ENCODE peak calls at places on chromosomes 4 and X, in four cellular contexts. One of them, this sample, is unnamed.

GRCh38 chr4:52103314-52103713 is 52.2 kb downstream of the SPATA18 start:
- DNase-seq in psoas muscle: no peak
- DNase-seq in caudate nucleus: no peak
- DNase-seq in stomach: no peak
- DNase-seq in this sample: no peak

GRCh38 chr4:173490817-173491518 is 39.1 kb downstream of the HAND2 start:
- DNase-seq in psoas muscle: no peak
- DNase-seq in caudate nucleus: no peak
- DNase-seq in stomach: no peak
- DNase-seq in this sample: no peak

GRCh38 chr4:29326816-29327215 is 1393.4 kb upstream of the PCDH7 start:
- DNase-seq in psoas muscle: no peak
- DNase-seq in caudate nucleus: no peak
- DNase-seq in stomach: no peak
- DNase-seq in this sample: no peak

GRCh38 chr4:147732516-147733193 is 767 bp downstream of the ARHGAP10 start:
- DNase-seq in psoas muscle: peak; percentile 43
- DNase-seq in caudate nucleus: no peak
- DNase-seq in stomach: no peak
- DNase-seq in this sample: peak; percentile 68

GRCh38 chr4:4663028-4663427 is 121.2 kb upstream of the STX18 start:
- DNase-seq in psoas muscle: no peak
- DNase-seq in caudate nucleus: no peak
- DNase-seq in stomach: no peak
- DNase-seq in this sample: no peak

GRCh38 chrX:150365051-150365952 is 2.2 kb downstream of the MAMLD1 start:
- DNase-seq in psoas muscle: peak; percentile 75
- DNase-seq in caudate nucleus: peak; percentile 56
- DNase-seq in stomach: peak; percentile 64
- DNase-seq in this sample: peak; percentile 85

GRCh38 chr4:138256608-138257007 is 14.5 kb upstream of the SLC7A11 start:
- DNase-seq in psoas muscle: no peak
- DNase-seq in caudate nucleus: no peak
- DNase-seq in stomach: no peak
- DNase-seq in this sample: no peak

GRCh38 chr4:112029642-112030235 is 115.5 kb upstream of the FAM241A start:
- DNase-seq in psoas muscle: no peak
- DNase-seq in caudate nucleus: no peak
- DNase-seq in stomach: no peak
- DNase-seq in this sample: no peak

GRCh38 chr4:37722000-37722638 is 35.9 kb upstream of the RELL1 start:
- DNase-seq in psoas muscle: no peak
- DNase-seq in caudate nucleus: no peak
- DNase-seq in stomach: no peak
- DNase-seq in this sample: no peak

GRCh38 chr4:142845293-142846070 is 619 bp downstream of the INPP4B start:
- DNase-seq in psoas muscle: peak; percentile 14
- DNase-seq in caudate nucleus: no peak
- DNase-seq in stomach: peak; percentile 27
- DNase-seq in this sample: peak; percentile 66

GRCh38 chrX:50381729-50382415 is 88.8 kb downstream of the DGKK start:
- DNase-seq in psoas muscle: no peak
- DNase-seq in caudate nucleus: no peak
- DNase-seq in stomach: no peak
- DNase-seq in this sample: no peak

GRCh38 chr4:19381068-19381467 is 870.6 kb upstream of the SLIT2 start:
- DNase-seq in psoas muscle: no peak
- DNase-seq in caudate nucleus: no peak
- DNase-seq in stomach: no peak
- DNase-seq in this sample: no peak

GRCh38 chr4:93911671-93912070 is 83.1 kb downstream of the ATOH1 start:
- DNase-seq in psoas muscle: no peak
- DNase-seq in caudate nucleus: no peak
- DNase-seq in stomach: no peak
- DNase-seq in this sample: no peak

GRCh38 chr4:121421594-121421993 is 40.8 kb upstream of the QRFPR start:
- DNase-seq in psoas muscle: no peak
- DNase-seq in caudate nucleus: no peak
- DNase-seq in stomach: no peak
- DNase-seq in this sample: no peak

GRCh38 chr4:40594261-40595178 is 35.1 kb downstream of the RBM47 start:
- DNase-seq in psoas muscle: no peak
- DNase-seq in caudate nucleus: no peak
- DNase-seq in stomach: no peak
- DNase-seq in this sample: no peak

GRCh38 chr4:17561195-17561909 is 15.6 kb upstream of the LAP3 start:
- DNase-seq in psoas muscle: no peak
- DNase-seq in caudate nucleus: no peak
- DNase-seq in stomach: no peak
- DNase-seq in this sample: no peak

GRCh38 chrX:110267874-110268273 is 50.0 kb downstream of the AMMECR1 start:
- DNase-seq in psoas muscle: no peak
- DNase-seq in caudate nucleus: no peak
- DNase-seq in stomach: no peak
- DNase-seq in this sample: no peak

GRCh38 chrX:55908685-55909212 is 191.2 kb downstream of the RRAGB start:
- DNase-seq in psoas muscle: no peak
- DNase-seq in caudate nucleus: no peak
- DNase-seq in stomach: no peak
- DNase-seq in this sample: no peak

GRCh38 chr4:19317377-19317776 is 934.3 kb upstream of the SLIT2 start:
- DNase-seq in psoas muscle: no peak
- DNase-seq in caudate nucleus: no peak
- DNase-seq in stomach: no peak
- DNase-seq in this sample: no peak

GRCh38 chrX:39984191-39984956 is 113.4 kb downstream of the BCOR start:
- DNase-seq in psoas muscle: no peak
- DNase-seq in caudate nucleus: no peak
- DNase-seq in stomach: no peak
- DNase-seq in this sample: no peak

GRCh38 chrX:40155617-40156471 is 58.1 kb upstream of the BCOR start:
- DNase-seq in psoas muscle: no peak
- DNase-seq in caudate nucleus: no peak
- DNase-seq in stomach: no peak
- DNase-seq in this sample: no peak

GRCh38 chrX:135302269-135302873 is 6.9 kb upstream of the ETDC start:
- DNase-seq in psoas muscle: no peak
- DNase-seq in caudate nucleus: no peak
- DNase-seq in stomach: no peak
- DNase-seq in this sample: no peak

GRCh38 chr4:75995727-75996126 is 5.0 kb upstream of the SDAD1 start:
- DNase-seq in psoas muscle: no peak
- DNase-seq in caudate nucleus: no peak
- DNase-seq in stomach: no peak
- DNase-seq in this sample: no peak

GRCh38 chrX:12411831-12412230 is 273.6 kb downstream of the FRMPD4 start:
- DNase-seq in psoas muscle: no peak
- DNase-seq in caudate nucleus: no peak
- DNase-seq in stomach: no peak
- DNase-seq in this sample: no peak

GRCh38 chr4:77074961-77075855 is 581 bp downstream of the CCNI start:
- DNase-seq in psoas muscle: peak; percentile 81
- DNase-seq in caudate nucleus: peak; percentile 32
- DNase-seq in stomach: peak; percentile 68
- DNase-seq in this sample: peak; percentile 88

DNA sequence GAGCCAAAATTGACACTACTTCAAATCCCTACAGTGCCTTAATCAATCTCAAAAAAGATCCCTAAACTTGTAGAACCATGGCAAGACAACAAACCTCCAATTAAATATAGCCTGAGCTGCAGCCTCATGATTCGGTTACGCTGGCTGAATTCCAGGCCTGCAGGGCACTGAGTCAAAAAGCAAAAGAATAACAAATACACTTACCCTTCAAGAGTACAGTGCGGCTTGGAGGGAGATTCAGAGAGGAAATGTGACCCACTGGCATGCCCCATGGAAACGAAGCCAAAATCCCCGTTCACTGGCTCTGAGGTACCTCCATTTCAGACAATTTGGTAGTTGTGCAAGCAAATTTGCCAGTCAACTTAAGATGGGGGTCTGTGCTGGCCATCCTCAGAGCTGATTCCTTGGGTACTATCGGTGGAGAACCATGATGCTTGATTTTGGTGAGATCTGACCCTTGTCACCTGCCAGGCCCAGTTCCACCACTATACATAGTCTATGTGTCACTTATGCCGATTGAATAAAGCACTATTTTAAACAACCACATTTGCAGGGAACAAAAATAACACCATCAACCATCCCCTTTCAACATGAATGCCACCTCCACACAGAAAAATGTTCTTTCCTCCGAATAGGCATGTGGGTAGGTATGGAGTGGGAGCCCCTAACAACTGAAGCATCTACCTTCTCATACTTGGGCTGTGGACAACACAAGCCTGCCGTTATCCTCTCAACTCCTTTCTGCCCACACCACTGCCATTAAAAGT is 2.1 kb downstream of the C4orf54 start:
- DNase-seq in psoas muscle: no peak
- DNase-seq in caudate nucleus: no peak
- DNase-seq in stomach: peak; percentile 56
- DNase-seq in this sample: peak; percentile 87
- H3K27ac ChIP-seq in psoas muscle: peak overlapping the region; percentile 99
- H3K27ac ChIP-seq in caudate nucleus: peak overlapping the region; percentile 72
- H3K27ac ChIP-seq in stomach: peak overlapping the region; percentile 20
- H3K27ac ChIP-seq in this sample: peak overlapping the region; percentile 30

GRCh38 chr4:56874918-56875317 is 32.8 kb upstream of the REST start:
- DNase-seq in psoas muscle: no peak
- DNase-seq in caudate nucleus: no peak
- DNase-seq in stomach: no peak
- DNase-seq in this sample: no peak
- H3K27ac ChIP-seq in psoas muscle: no peak overlapping the region
- H3K27ac ChIP-seq in caudate nucleus: no peak overlapping the region
- H3K27ac ChIP-seq in stomach: no peak overlapping the region
- H3K27ac ChIP-seq in this sample: no peak overlapping the region

GRCh38 chr4:139920552-139920951 is 233.4 kb downstream of the MAML3 start:
- DNase-seq in psoas muscle: no peak
- DNase-seq in caudate nucleus: no peak
- DNase-seq in stomach: no peak
- DNase-seq in this sample: no peak
- H3K27ac ChIP-seq in psoas muscle: peak overlapping the region; percentile 73
- H3K27ac ChIP-seq in caudate nucleus: no peak overlapping the region
- H3K27ac ChIP-seq in stomach: peak overlapping the region; percentile 80
- H3K27ac ChIP-seq in this sample: peak overlapping the region; percentile 72

GRCh38 chr4:179027569-179027968 is 1585.3 kb upstream of the AGA start:
- DNase-seq in psoas muscle: no peak
- DNase-seq in caudate nucleus: no peak
- DNase-seq in stomach: no peak
- DNase-seq in this sample: no peak
- H3K27ac ChIP-seq in psoas muscle: no peak overlapping the region
- H3K27ac ChIP-seq in caudate nucleus: no peak overlapping the region
- H3K27ac ChIP-seq in stomach: no peak overlapping the region
- H3K27ac ChIP-seq in this sample: no peak overlapping the region

GRCh38 chrX:138487866-138488265 is 223.7 kb downstream of the FGF13 start:
- DNase-seq in psoas muscle: no peak
- DNase-seq in caudate nucleus: no peak
- DNase-seq in stomach: no peak
- DNase-seq in this sample: no peak

GRCh38 chrX:138481649-138482048 is 229.9 kb downstream of the FGF13 start:
- DNase-seq in psoas muscle: no peak
- DNase-seq in caudate nucleus: no peak
- DNase-seq in stomach: no peak
- DNase-seq in this sample: no peak

GRCh38 chrX:138484451-138484850 is 227.1 kb downstream of the FGF13 start:
- DNase-seq in psoas muscle: no peak
- DNase-seq in caudate nucleus: no peak
- DNase-seq in stomach: no peak
- DNase-seq in this sample: no peak

GRCh38 chrX:138485767-138486166 is 225.8 kb downstream of the FGF13 start:
- DNase-seq in psoas muscle: no peak
- DNase-seq in caudate nucleus: no peak
- DNase-seq in stomach: no peak
- DNase-seq in this sample: no peak

DNA sequence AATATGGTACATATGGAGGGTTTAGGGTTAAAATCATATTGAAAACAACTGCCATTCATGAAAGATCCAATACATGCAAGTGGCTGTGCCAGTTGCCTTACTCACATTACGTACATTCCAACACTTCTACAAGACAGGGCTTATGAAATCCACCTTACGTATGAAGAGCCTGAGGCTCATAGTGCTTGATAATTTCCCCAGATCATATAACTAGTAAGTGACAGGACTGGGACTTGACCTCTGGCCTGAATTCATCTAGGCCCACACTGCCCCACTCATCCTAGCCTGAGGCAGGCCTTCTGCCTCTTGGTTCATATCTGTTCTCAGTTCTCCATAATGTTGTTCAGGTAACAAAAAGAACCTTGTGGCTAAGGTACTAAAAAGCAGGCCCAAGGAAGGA is 226.3 kb downstream of the FGF13 start:
- DNase-seq in psoas muscle: no peak
- DNase-seq in caudate nucleus: no peak
- DNase-seq in stomach: no peak
- DNase-seq in this sample: no peak
- H3K27ac ChIP-seq in psoas muscle: no peak overlapping the region
- H3K27ac ChIP-seq in caudate nucleus: no peak overlapping the region
- H3K27ac ChIP-seq in stomach: no peak overlapping the region
- H3K27ac ChIP-seq in this sample: no peak overlapping the region

GRCh38 chr4:6326312-6327060 is 56.8 kb downstream of the WFS1 start:
- DNase-seq in psoas muscle: no peak
- DNase-seq in caudate nucleus: no peak
- DNase-seq in stomach: no peak
- DNase-seq in this sample: no peak

GRCh38 chr4:6325791-6326290 is 56.2 kb downstream of the WFS1 start:
- DNase-seq in psoas muscle: no peak
- DNase-seq in caudate nucleus: no peak
- DNase-seq in stomach: no peak
- DNase-seq in this sample: no peak

GRCh38 chr4:6322761-6323566 is 53.3 kb downstream of the WFS1 start:
- DNase-seq in psoas muscle: no peak
- DNase-seq in caudate nucleus: no peak
- DNase-seq in stomach: no peak
- DNase-seq in this sample: no peak

GRCh38 chr4:6324999-6325790 is 55.5 kb downstream of the WFS1 start:
- DNase-seq in psoas muscle: peak; percentile 31
- DNase-seq in caudate nucleus: peak; percentile 51
- DNase-seq in stomach: peak; percentile 71
- DNase-seq in this sample: no peak

GRCh38 chr4:6324461-6324998 is 54.9 kb downstream of the WFS1 start:
- DNase-seq in psoas muscle: no peak
- DNase-seq in caudate nucleus: no peak
- DNase-seq in stomach: no peak
- DNase-seq in this sample: no peak
- H3K27ac ChIP-seq in psoas muscle: peak overlapping the region; percentile 9
- H3K27ac ChIP-seq in caudate nucleus: peak overlapping the region; percentile 97
- H3K27ac ChIP-seq in stomach: peak overlapping the region; percentile 29
- H3K27ac ChIP-seq in this sample: no peak overlapping the region

GRCh38 chrX:48474127-48474526 is 1.9 kb upstream of the FTSJ1 start:
- DNase-seq in psoas muscle: no peak
- DNase-seq in caudate nucleus: no peak
- DNase-seq in stomach: no peak
- DNase-seq in this sample: no peak

GRCh38 chrX:48474581-48474980 is 1.4 kb upstream of the FTSJ1 start:
- DNase-seq in psoas muscle: no peak
- DNase-seq in caudate nucleus: no peak
- DNase-seq in stomach: no peak
- DNase-seq in this sample: no peak

GRCh38 chrX:48476919-48477318 is 920 bp downstream of the FTSJ1 start:
- DNase-seq in psoas muscle: no peak
- DNase-seq in caudate nucleus: no peak
- DNase-seq in stomach: no peak
- DNase-seq in this sample: no peak

GRCh38 chrX:48475774-48476577 is at the start of gene FTSJ1:
- DNase-seq in psoas muscle: peak; percentile 88
- DNase-seq in caudate nucleus: peak; percentile 83
- DNase-seq in stomach: peak; percentile 85
- DNase-seq in this sample: peak; percentile 89

GRCh38 chrX:48475295-48475694 is 704 bp upstream of the FTSJ1 start:
- DNase-seq in psoas muscle: no peak
- DNase-seq in caudate nucleus: no peak
- DNase-seq in stomach: no peak
- DNase-seq in this sample: no peak
- H3K27ac ChIP-seq in psoas muscle: peak overlapping the region; percentile 72
- H3K27ac ChIP-seq in caudate nucleus: no peak overlapping the region
- H3K27ac ChIP-seq in stomach: peak overlapping the region; percentile 89
- H3K27ac ChIP-seq in this sample: no peak overlapping the region

This sample was measured in tibial artery.